ENCODE peak calls at places on chromosomes 5 and 9, in eight cellular contexts. One of them, this sample, is unnamed.

GRCh38 chr5:527646-528591 is 3.7 kb upstream of the SLC9A3 start:
- DNase-seq in GM06990: no peak
- DNase-seq in iPS DF 6.9: no peak
- DNase-seq in HAP-1: no peak
- DNase-seq in ascending aorta: no peak
- DNase-seq in A549: no peak
- DNase-seq in skeletal muscle cell: no peak
- DNase-seq in neuronal stem cell: no peak
- DNase-seq in this sample: no peak

GRCh38 chr5:36442796-36443195 is 141.1 kb upstream of the RANBP3L start:
- DNase-seq in A549: no peak
- DNase-seq in iPS DF 6.9: no peak
- DNase-seq in skeletal muscle cell: peak
- DNase-seq in GM06990: no peak
- DNase-seq in ascending aorta: no peak
- DNase-seq in neuronal stem cell: no peak
- DNase-seq in HAP-1: no peak
- DNase-seq in this sample: no peak

GRCh38 chr9:71608825-71609452 is 159.4 kb downstream of the CEMIP2 start:
- DNase-seq in neuronal stem cell: peak
- DNase-seq in ascending aorta: no peak
- DNase-seq in iPS DF 6.9: no peak
- DNase-seq in HAP-1: peak
- DNase-seq in A549: no peak
- DNase-seq in skeletal muscle cell: no peak
- DNase-seq in GM06990: no peak
- DNase-seq in this sample: no peak

GRCh38 chr5:73232266-73233041 is 59.5 kb downstream of the TMEM174 start:
- DNase-seq in GM06990: no peak
- DNase-seq in HAP-1: no peak
- DNase-seq in iPS DF 6.9: no peak
- DNase-seq in skeletal muscle cell: no peak
- DNase-seq in ascending aorta: no peak
- DNase-seq in A549: no peak
- DNase-seq in neuronal stem cell: no peak
- DNase-seq in this sample: no peak

GRCh38 chr9:35871514-35871913 is 1.3 kb upstream of the OR13J1 start:
- DNase-seq in skeletal muscle cell: no peak
- DNase-seq in HAP-1: no peak
- DNase-seq in neuronal stem cell: no peak
- DNase-seq in iPS DF 6.9: no peak
- DNase-seq in ascending aorta: no peak
- DNase-seq in A549: no peak
- DNase-seq in GM06990: no peak
- DNase-seq in this sample: no peak

GRCh38 chr5:490116-491094 is 33.8 kb downstream of the SLC9A3 start:
- DNase-seq in A549: no peak
- DNase-seq in skeletal muscle cell: no peak
- DNase-seq in neuronal stem cell: no peak
- DNase-seq in HAP-1: no peak
- DNase-seq in GM06990: no peak
- DNase-seq in iPS DF 6.9: no peak
- DNase-seq in ascending aorta: no peak
- DNase-seq in this sample: no peak

GRCh38 chr5:93604119-93604963 is 21.3 kb downstream of the NR2F1 start:
- DNase-seq in HAP-1: no peak
- DNase-seq in A549: no peak
- DNase-seq in ascending aorta: no peak
- DNase-seq in skeletal muscle cell: no peak
- DNase-seq in GM06990: no peak
- DNase-seq in neuronal stem cell: no peak
- DNase-seq in iPS DF 6.9: no peak
- DNase-seq in this sample: no peak

GRCh38 chr5:684771-685216 is 8.4 kb downstream of the TPPP start:
- DNase-seq in HAP-1: no peak
- DNase-seq in iPS DF 6.9: no peak
- DNase-seq in skeletal muscle cell: no peak
- DNase-seq in ascending aorta: no peak
- DNase-seq in A549: no peak
- DNase-seq in GM06990: no peak
- DNase-seq in neuronal stem cell: no peak
- DNase-seq in this sample: no peak

GRCh38 chr5:100464418-100464817 is 70.8 kb upstream of the FAM174A start:
- DNase-seq in skeletal muscle cell: peak
- DNase-seq in ascending aorta: no peak
- DNase-seq in iPS DF 6.9: no peak
- DNase-seq in A549: no peak
- DNase-seq in HAP-1: no peak
- DNase-seq in GM06990: no peak
- DNase-seq in neuronal stem cell: no peak
- DNase-seq in this sample: peak

GRCh38 chr9:108850293-108850897 is 5.4 kb downstream of the ACTL7B start:
- DNase-seq in neuronal stem cell: no peak
- DNase-seq in HAP-1: no peak
- DNase-seq in iPS DF 6.9: no peak
- DNase-seq in skeletal muscle cell: no peak
- DNase-seq in GM06990: no peak
- DNase-seq in A549: no peak
- DNase-seq in ascending aorta: no peak
- DNase-seq in this sample: no peak

GRCh38 chr9:108813951-108814601 is 41.7 kb downstream of the ACTL7B start:
- DNase-seq in GM06990: no peak
- DNase-seq in neuronal stem cell: no peak
- DNase-seq in iPS DF 6.9: no peak
- DNase-seq in HAP-1: no peak
- DNase-seq in skeletal muscle cell: no peak
- DNase-seq in ascending aorta: no peak
- DNase-seq in A549: peak
- DNase-seq in this sample: peak

GRCh38 chr5:91219803-91220371 is 163.2 kb downstream of the ARRDC3 start:
- DNase-seq in neuronal stem cell: no peak
- DNase-seq in ascending aorta: no peak
- DNase-seq in iPS DF 6.9: peak
- DNase-seq in A549: peak
- DNase-seq in HAP-1: no peak
- DNase-seq in GM06990: no peak
- DNase-seq in skeletal muscle cell: no peak
- DNase-seq in this sample: no peak

GRCh38 chr5:72951850-72952468 is 3.9 kb upstream of the FCHO2 start:
- DNase-seq in HAP-1: no peak
- DNase-seq in GM06990: no peak
- DNase-seq in A549: peak
- DNase-seq in skeletal muscle cell: peak
- DNase-seq in iPS DF 6.9: no peak
- DNase-seq in ascending aorta: no peak
- DNase-seq in neuronal stem cell: no peak
- DNase-seq in this sample: peak

GRCh38 chr5:136042665-136043121 is 13.9 kb downstream of the TGFBI start:
- DNase-seq in GM06990: no peak
- DNase-seq in neuronal stem cell: no peak
- DNase-seq in HAP-1: no peak
- DNase-seq in A549: no peak
- DNase-seq in ascending aorta: no peak
- DNase-seq in skeletal muscle cell: peak
- DNase-seq in iPS DF 6.9: no peak
- DNase-seq in this sample: no peak

GRCh38 chr5:127572930-127573329 is 55.5 kb downstream of the PRRC1 start:
- DNase-seq in GM06990: no peak
- DNase-seq in skeletal muscle cell: no peak
- DNase-seq in iPS DF 6.9: no peak
- DNase-seq in ascending aorta: no peak
- DNase-seq in neuronal stem cell: no peak
- DNase-seq in A549: peak
- DNase-seq in HAP-1: peak
- DNase-seq in this sample: no peak

GRCh38 chr5:106321242-106321641 is 1349.5 kb downstream of the EFNA5 start:
- DNase-seq in neuronal stem cell: no peak
- DNase-seq in A549: no peak
- DNase-seq in GM06990: no peak
- DNase-seq in ascending aorta: no peak
- DNase-seq in iPS DF 6.9: no peak
- DNase-seq in skeletal muscle cell: no peak
- DNase-seq in HAP-1: no peak
- DNase-seq in this sample: no peak

GRCh38 chr5:13536921-13537320 is 407.6 kb downstream of the DNAH5 start:
- DNase-seq in iPS DF 6.9: no peak
- DNase-seq in GM06990: no peak
- DNase-seq in skeletal muscle cell: no peak
- DNase-seq in A549: no peak
- DNase-seq in HAP-1: no peak
- DNase-seq in ascending aorta: no peak
- DNase-seq in neuronal stem cell: no peak
- DNase-seq in this sample: no peak
- H3K4me3 ChIP-seq in iPS DF 6.9: no peak
- H3K4me3 ChIP-seq in GM06990: no peak
- H3K4me3 ChIP-seq in skeletal muscle cell: no peak
- H3K4me3 ChIP-seq in A549: no peak
- H3K4me3 ChIP-seq in HAP-1: no peak
- H3K4me3 ChIP-seq in ascending aorta: no peak
- H3K4me3 ChIP-seq in neuronal stem cell: no peak
- H3K4me3 ChIP-seq in this sample: no peak

GRCh38 chr5:37740331-37741066 is 99.3 kb downstream of the GDNF start:
- DNase-seq in skeletal muscle cell: no peak
- DNase-seq in iPS DF 6.9: no peak
- DNase-seq in neuronal stem cell: no peak
- DNase-seq in GM06990: no peak
- DNase-seq in ascending aorta: no peak
- DNase-seq in HAP-1: no peak
- DNase-seq in A549: no peak
- DNase-seq in this sample: no peak

GRCh38 chr5:37737326-37738056 is 102.3 kb downstream of the GDNF start:
- DNase-seq in ascending aorta: no peak
- DNase-seq in neuronal stem cell: no peak
- DNase-seq in iPS DF 6.9: no peak
- DNase-seq in GM06990: no peak
- DNase-seq in A549: no peak
- DNase-seq in skeletal muscle cell: no peak
- DNase-seq in HAP-1: no peak
- DNase-seq in this sample: no peak

GRCh38 chr5:37738865-37739488 is 100.9 kb downstream of the GDNF start:
- DNase-seq in neuronal stem cell: no peak
- DNase-seq in skeletal muscle cell: no peak
- DNase-seq in iPS DF 6.9: no peak
- DNase-seq in HAP-1: no peak
- DNase-seq in GM06990: no peak
- DNase-seq in A549: no peak
- DNase-seq in ascending aorta: no peak
- DNase-seq in this sample: no peak

GRCh38 chr5:37738057-37738691 is 101.7 kb downstream of the GDNF start:
- DNase-seq in iPS DF 6.9: no peak
- DNase-seq in ascending aorta: no peak
- DNase-seq in neuronal stem cell: no peak
- DNase-seq in A549: no peak
- DNase-seq in GM06990: peak
- DNase-seq in skeletal muscle cell: peak
- DNase-seq in HAP-1: no peak
- DNase-seq in this sample: peak

DNA sequence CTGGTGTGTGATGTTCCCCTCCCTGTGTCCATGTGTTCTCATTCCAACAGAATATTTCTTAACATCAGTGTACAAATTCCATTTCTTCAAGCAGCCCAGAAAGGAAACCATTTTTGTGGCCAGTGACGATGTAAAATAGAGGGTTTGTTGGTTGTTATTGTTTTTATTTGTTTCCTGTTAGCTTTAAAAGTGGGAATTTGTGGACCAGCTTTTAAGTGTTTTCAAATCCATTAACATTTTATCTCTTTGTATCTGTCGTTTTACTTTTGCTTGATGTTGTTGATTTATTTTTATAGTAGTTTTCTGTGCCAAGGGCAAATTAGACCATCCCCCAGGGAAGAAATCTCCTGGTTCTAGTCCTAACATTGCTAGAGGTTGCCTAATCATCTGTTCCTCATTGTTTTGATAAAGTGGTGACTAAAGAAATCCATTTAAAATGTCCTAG is 100.0 kb downstream of the GDNF start:
- DNase-seq in HAP-1: no peak
- DNase-seq in iPS DF 6.9: no peak
- DNase-seq in A549: no peak
- DNase-seq in neuronal stem cell: no peak
- DNase-seq in skeletal muscle cell: peak
- DNase-seq in ascending aorta: no peak
- DNase-seq in GM06990: no peak
- DNase-seq in this sample: no peak
- H3K4me3 ChIP-seq in HAP-1: no peak
- H3K4me3 ChIP-seq in iPS DF 6.9: no peak
- H3K4me3 ChIP-seq in A549: no peak
- H3K4me3 ChIP-seq in neuronal stem cell: no peak
- H3K4me3 ChIP-seq in skeletal muscle cell: no peak
- H3K4me3 ChIP-seq in ascending aorta: no peak
- H3K4me3 ChIP-seq in GM06990: no peak
- H3K4me3 ChIP-seq in this sample: no peak

GRCh38 chr5:149998281-149998680 is 2.2 kb downstream of the TIGD6 start:
- DNase-seq in HAP-1: no peak
- DNase-seq in skeletal muscle cell: no peak
- DNase-seq in A549: no peak
- DNase-seq in iPS DF 6.9: no peak
- DNase-seq in GM06990: no peak
- DNase-seq in ascending aorta: no peak
- DNase-seq in neuronal stem cell: no peak
- DNase-seq in this sample: no peak

GRCh38 chr5:150000261-150000989 is at the start of the genes HMGXB3 and TIGD6:
- DNase-seq in neuronal stem cell: peak
- DNase-seq in ascending aorta: peak
- DNase-seq in GM06990: peak
- DNase-seq in iPS DF 6.9: peak
- DNase-seq in HAP-1: peak
- DNase-seq in A549: peak
- DNase-seq in skeletal muscle cell: peak
- DNase-seq in this sample: no peak

GRCh38 chr5:150000990-150001659 is 586 bp downstream of the HMGXB3 start:
- DNase-seq in skeletal muscle cell: no peak
- DNase-seq in HAP-1: no peak
- DNase-seq in ascending aorta: no peak
- DNase-seq in GM06990: peak
- DNase-seq in neuronal stem cell: peak
- DNase-seq in iPS DF 6.9: no peak
- DNase-seq in A549: peak
- DNase-seq in this sample: no peak

GRCh38 chr5:149999866-150000260 is 591 bp downstream of the TIGD6 start:
- DNase-seq in HAP-1: no peak
- DNase-seq in iPS DF 6.9: no peak
- DNase-seq in A549: no peak
- DNase-seq in ascending aorta: no peak
- DNase-seq in GM06990: no peak
- DNase-seq in skeletal muscle cell: no peak
- DNase-seq in neuronal stem cell: no peak
- DNase-seq in this sample: no peak

GRCh38 chr5:149999359-149999758 is 1.1 kb downstream of the TIGD6 start:
- DNase-seq in iPS DF 6.9: no peak
- DNase-seq in A549: no peak
- DNase-seq in GM06990: no peak
- DNase-seq in HAP-1: no peak
- DNase-seq in neuronal stem cell: no peak
- DNase-seq in skeletal muscle cell: no peak
- DNase-seq in ascending aorta: no peak
- DNase-seq in this sample: no peak
- H3K4me3 ChIP-seq in iPS DF 6.9: no peak
- H3K4me3 ChIP-seq in A549: peak
- H3K4me3 ChIP-seq in GM06990: peak
- H3K4me3 ChIP-seq in HAP-1: peak
- H3K4me3 ChIP-seq in neuronal stem cell: no peak
- H3K4me3 ChIP-seq in skeletal muscle cell: peak
- H3K4me3 ChIP-seq in ascending aorta: peak
- H3K4me3 ChIP-seq in this sample: peak

GRCh38 chr5:124732891-124733670 is 13.4 kb downstream of the ZNF608 start:
- DNase-seq in GM06990: no peak
- DNase-seq in skeletal muscle cell: no peak
- DNase-seq in ascending aorta: no peak
- DNase-seq in neuronal stem cell: no peak
- DNase-seq in HAP-1: peak
- DNase-seq in iPS DF 6.9: no peak
- DNase-seq in A549: no peak
- DNase-seq in this sample: no peak
- H3K4me3 ChIP-seq in GM06990: no peak
- H3K4me3 ChIP-seq in skeletal muscle cell: no peak
- H3K4me3 ChIP-seq in ascending aorta: no peak
- H3K4me3 ChIP-seq in neuronal stem cell: no peak
- H3K4me3 ChIP-seq in HAP-1: no peak
- H3K4me3 ChIP-seq in iPS DF 6.9: no peak
- H3K4me3 ChIP-seq in A549: no peak
- H3K4me3 ChIP-seq in this sample: no peak